ENCODE peak calls at places on chromosomes 3 and 15, in seven cellular contexts. One of them, this sample, is unnamed.

GRCh38 chr3:136733317-136733833 is 18.8 kb downstream of the STAG1 start:
- DNase-seq in HCT116: no peak
- DNase-seq in K562: no peak
- DNase-seq in HepG2: no peak
- DNase-seq in H1: no peak
- DNase-seq in GM12878: no peak
- DNase-seq in SK-N-SH: no peak
- DNase-seq in this sample: no peak

GRCh38 chr15:97692317-97693015 is 268.0 kb upstream of the ARRDC4 start:
- DNase-seq in HCT116: no peak
- DNase-seq in HepG2: no peak
- DNase-seq in GM12878: no peak
- DNase-seq in K562: no peak
- DNase-seq in H1: no peak
- DNase-seq in SK-N-SH: peak; percentile 12
- DNase-seq in this sample: no peak

GRCh38 chr15:95600367-95600766 is 730.1 kb upstream of the NR2F2 start:
- DNase-seq in H1: no peak
- DNase-seq in HCT116: no peak
- DNase-seq in GM12878: no peak
- DNase-seq in SK-N-SH: no peak
- DNase-seq in K562: no peak
- DNase-seq in HepG2: no peak
- DNase-seq in this sample: no peak

GRCh38 chr3:185205865-185206264 is 48.0 kb downstream of the EHHADH start:
- DNase-seq in GM12878: no peak
- DNase-seq in H1: no peak
- DNase-seq in SK-N-SH: no peak
- DNase-seq in HCT116: no peak
- DNase-seq in K562: no peak
- DNase-seq in HepG2: no peak
- DNase-seq in this sample: no peak

GRCh38 chr3:22474706-22475470 is 723.9 kb upstream of the ZNF385D start:
- DNase-seq in SK-N-SH: no peak
- DNase-seq in GM12878: no peak
- DNase-seq in K562: no peak
- DNase-seq in HepG2: no peak
- DNase-seq in H1: no peak
- DNase-seq in HCT116: no peak
- DNase-seq in this sample: no peak

GRCh38 chr3:23809294-23809693 is 3.5 kb downstream of the UBE2E1 start:
- DNase-seq in H1: no peak
- DNase-seq in K562: no peak
- DNase-seq in GM12878: no peak
- DNase-seq in HepG2: no peak
- DNase-seq in HCT116: no peak
- DNase-seq in SK-N-SH: no peak
- DNase-seq in this sample: no peak

GRCh38 chr3:45612138-45612537 is 17.6 kb downstream of the LIMD1 start:
- DNase-seq in HCT116: no peak
- DNase-seq in SK-N-SH: no peak
- DNase-seq in H1: no peak
- DNase-seq in K562: no peak
- DNase-seq in GM12878: no peak
- DNase-seq in HepG2: no peak
- DNase-seq in this sample: no peak

GRCh38 chr15:25532269-25532668 is 93.4 kb upstream of the UBE3A start:
- DNase-seq in SK-N-SH: no peak
- DNase-seq in HCT116: no peak
- DNase-seq in K562: no peak
- DNase-seq in HepG2: no peak
- DNase-seq in GM12878: no peak
- DNase-seq in H1: no peak
- DNase-seq in this sample: no peak

GRCh38 chr3:11128682-11129632 is 25.3 kb upstream of the HRH1 start:
- DNase-seq in HCT116: no peak
- DNase-seq in GM12878: no peak
- DNase-seq in HepG2: no peak
- DNase-seq in K562: no peak
- DNase-seq in H1: no peak
- DNase-seq in SK-N-SH: no peak
- DNase-seq in this sample: no peak

GRCh38 chr15:30992465-30992864 is 1.0 kb upstream of the MTMR10 start:
- DNase-seq in HepG2: peak; percentile 27
- DNase-seq in GM12878: no peak
- DNase-seq in SK-N-SH: no peak
- DNase-seq in K562: no peak
- DNase-seq in H1: no peak
- DNase-seq in HCT116: no peak
- DNase-seq in this sample: no peak

GRCh38 chr15:27725733-27726132 is 373.4 kb downstream of the OCA2 start:
- DNase-seq in SK-N-SH: no peak
- DNase-seq in GM12878: no peak
- DNase-seq in HepG2: no peak
- DNase-seq in K562: no peak
- DNase-seq in H1: no peak
- DNase-seq in HCT116: no peak
- DNase-seq in this sample: peak; percentile 21

DNA sequence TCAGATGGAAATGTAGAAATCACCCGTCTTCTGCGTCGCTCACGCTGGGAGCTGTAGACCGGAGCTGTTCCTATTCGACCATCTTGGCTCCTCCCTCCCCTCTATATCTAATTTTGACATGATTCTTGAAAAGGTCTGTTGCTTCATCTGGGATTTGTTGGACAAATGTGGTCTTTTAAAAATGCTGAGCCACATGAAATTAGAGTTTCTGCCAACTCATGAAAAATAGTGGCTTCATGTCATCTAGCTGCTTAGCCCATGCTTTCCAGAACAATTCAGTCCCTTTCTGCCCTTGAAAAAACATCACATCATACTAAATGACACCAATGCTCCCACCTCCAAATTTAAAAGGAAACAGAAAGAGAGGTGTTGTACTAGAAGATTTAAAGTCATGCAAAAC is 148.6 kb upstream of the EIF1B start:
- DNase-seq in H1: no peak
- DNase-seq in GM12878: no peak
- DNase-seq in HCT116: no peak
- DNase-seq in K562: no peak
- DNase-seq in HepG2: no peak
- DNase-seq in SK-N-SH: no peak
- DNase-seq in this sample: no peak
- TF ChIP-seq JUND in H1: no peak
- TF ChIP-seq JUND in GM12878: no peak
- TF ChIP-seq JUND in HCT116: no peak
- TF ChIP-seq JUND in K562: no peak
- TF ChIP-seq JUND in HepG2: no peak
- TF ChIP-seq JUND in SK-N-SH: no peak
- TF ChIP-seq JUND in this sample: no peak

GRCh38 chr3:139835830-139836655 is 98.9 kb upstream of the CLSTN2 start:
- DNase-seq in GM12878: no peak
- DNase-seq in H1: no peak
- DNase-seq in HCT116: no peak
- DNase-seq in SK-N-SH: no peak
- DNase-seq in HepG2: no peak
- DNase-seq in K562: no peak
- DNase-seq in this sample: no peak

GRCh38 chr3:139839034-139839433 is 96.0 kb upstream of the CLSTN2 start:
- DNase-seq in H1: no peak
- DNase-seq in HepG2: no peak
- DNase-seq in SK-N-SH: no peak
- DNase-seq in HCT116: no peak
- DNase-seq in K562: no peak
- DNase-seq in GM12878: no peak
- DNase-seq in this sample: no peak

GRCh38 chr3:139838269-139838957 is 96.6 kb upstream of the CLSTN2 start:
- DNase-seq in HepG2: no peak
- DNase-seq in H1: no peak
- DNase-seq in HCT116: no peak
- DNase-seq in GM12878: no peak
- DNase-seq in K562: no peak
- DNase-seq in SK-N-SH: no peak
- DNase-seq in this sample: no peak

GRCh38 chr3:139836656-139837464 is 98.1 kb upstream of the CLSTN2 start:
- DNase-seq in HepG2: no peak
- DNase-seq in K562: no peak
- DNase-seq in SK-N-SH: no peak
- DNase-seq in H1: no peak
- DNase-seq in GM12878: no peak
- DNase-seq in HCT116: no peak
- DNase-seq in this sample: no peak

GRCh38 chr3:139839659-139840058 is 95.3 kb upstream of the CLSTN2 start:
- DNase-seq in HCT116: no peak
- DNase-seq in SK-N-SH: no peak
- DNase-seq in GM12878: no peak
- DNase-seq in K562: no peak
- DNase-seq in H1: no peak
- DNase-seq in HepG2: no peak
- DNase-seq in this sample: no peak
- TF ChIP-seq JUND in HCT116: no peak
- TF ChIP-seq JUND in SK-N-SH: no peak
- TF ChIP-seq JUND in GM12878: no peak
- TF ChIP-seq JUND in K562: no peak
- TF ChIP-seq JUND in H1: no peak
- TF ChIP-seq JUND in HepG2: no peak
- TF ChIP-seq JUND in this sample: no peak

GRCh38 chr3:44248152-44248551 is 6.5 kb downstream of the TOPAZ1 start:
- DNase-seq in HCT116: no peak
- DNase-seq in K562: no peak
- DNase-seq in HepG2: no peak
- DNase-seq in H1: no peak
- DNase-seq in SK-N-SH: no peak
- DNase-seq in GM12878: no peak
- DNase-seq in this sample: no peak
- TF ChIP-seq JUND in HCT116: no peak
- TF ChIP-seq JUND in K562: no peak
- TF ChIP-seq JUND in HepG2: no peak
- TF ChIP-seq JUND in H1: no peak
- TF ChIP-seq JUND in SK-N-SH: no peak
- TF ChIP-seq JUND in GM12878: no peak
- TF ChIP-seq JUND in this sample: no peak

GRCh38 chr3:73349657-73350056 is 275.1 kb downstream of the PDZRN3 start:
- DNase-seq in H1: no peak
- DNase-seq in HCT116: no peak
- DNase-seq in HepG2: no peak
- DNase-seq in SK-N-SH: no peak
- DNase-seq in GM12878: no peak
- DNase-seq in K562: no peak
- DNase-seq in this sample: no peak

GRCh38 chr3:73351423-73352071 is 273.2 kb downstream of the PDZRN3 start:
- DNase-seq in HCT116: no peak
- DNase-seq in HepG2: no peak
- DNase-seq in SK-N-SH: peak; percentile 60
- DNase-seq in K562: no peak
- DNase-seq in H1: no peak
- DNase-seq in GM12878: no peak
- DNase-seq in this sample: no peak

GRCh38 chr3:73350988-73351387 is 273.8 kb downstream of the PDZRN3 start:
- DNase-seq in SK-N-SH: no peak
- DNase-seq in HepG2: no peak
- DNase-seq in HCT116: no peak
- DNase-seq in H1: no peak
- DNase-seq in GM12878: no peak
- DNase-seq in K562: no peak
- DNase-seq in this sample: no peak

GRCh38 chr3:73352841-73353493 is 271.8 kb downstream of the PDZRN3 start:
- DNase-seq in HCT116: no peak
- DNase-seq in H1: no peak
- DNase-seq in HepG2: no peak
- DNase-seq in K562: no peak
- DNase-seq in SK-N-SH: no peak
- DNase-seq in GM12878: no peak
- DNase-seq in this sample: no peak

DNA sequence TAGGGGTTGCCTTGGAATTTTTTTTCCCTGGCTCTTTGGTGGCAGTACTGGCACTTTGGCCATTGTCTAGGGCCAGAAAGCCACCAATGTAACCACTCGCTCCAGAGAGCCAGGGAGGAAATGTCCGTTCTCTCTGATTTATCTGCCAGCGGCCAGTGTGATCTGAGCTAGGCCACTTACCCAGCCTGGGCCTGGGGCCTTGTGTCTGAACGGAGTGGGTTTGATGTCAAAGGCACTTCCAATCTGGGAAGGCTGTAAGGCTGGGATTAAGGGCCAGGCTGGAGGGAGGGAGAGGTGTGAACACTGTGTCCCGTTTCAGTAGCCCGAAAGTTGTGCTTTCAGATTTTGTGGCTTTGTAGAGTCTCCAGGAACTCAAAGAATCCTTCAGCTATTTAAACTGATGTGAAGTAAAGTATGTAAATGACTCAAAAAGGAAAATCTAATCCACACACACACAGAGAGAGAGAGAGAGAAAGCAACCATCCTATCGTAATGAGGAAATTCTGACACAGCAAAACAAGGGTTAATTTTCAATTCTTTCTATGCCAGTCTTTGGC is 271.0 kb downstream of the PDZRN3 start:
- DNase-seq in SK-N-SH: no peak
- DNase-seq in K562: no peak
- DNase-seq in HCT116: no peak
- DNase-seq in GM12878: no peak
- DNase-seq in HepG2: no peak
- DNase-seq in H1: no peak
- DNase-seq in this sample: no peak
- TF ChIP-seq JUND in SK-N-SH: no peak
- TF ChIP-seq JUND in K562: no peak
- TF ChIP-seq JUND in HCT116: no peak
- TF ChIP-seq JUND in GM12878: no peak
- TF ChIP-seq JUND in HepG2: no peak
- TF ChIP-seq JUND in H1: no peak
- TF ChIP-seq JUND in this sample: no peak